ENCODE peak calls at places on chromosomes 13 and 19, in seven cellular contexts. W is GM12891, M is SK-N-SH, S is GM12878, E is K562, C is H1, Z is HepG2. U is an unnamed sample.

GRCh38 chr19:30227071-30227621 is 145.0 kb upstream of the ZNF536 start:
- DNase-seq in W (no peak), M (no peak), S (no peak), E (no peak), C (peak), Z (no peak), U (no peak)

GRCh38 chr13:98570929-98571372 is 6.0 kb downstream of the STK24 start:
- DNase-seq in W (peak), M (no peak), S (peak), E (peak), C (no peak), Z (peak), U (peak)

GRCh38 chr19:29881386-29881785 is 60.7 kb upstream of the URI1 start:
- DNase-seq in W (no peak), M (no peak), S (no peak), E (no peak), C (no peak), Z (no peak), U (no peak)

GRCh38 chr19:45056831-45057230 is 18.0 kb downstream of the CLASRP start:
- DNase-seq in W (no peak), M (no peak), S (no peak), E (no peak), C (no peak), Z (no peak), U (no peak)

GRCh38 chr13:76759877-76760276 is 126.3 kb downstream of the KCTD12 start:
- DNase-seq in W (no peak), M (no peak), S (no peak), E (no peak), C (no peak), Z (no peak), U (no peak)

GRCh38 chr13:94415484-94415883 is 64.0 kb downstream of the DCT start:
- DNase-seq in W (no peak), M (no peak), S (no peak), E (no peak), C (no peak), Z (no peak), U (no peak)

GRCh38 chr13:43116242-43116641 is 92.9 kb downstream of the DNAJC15 start:
- DNase-seq in W (no peak), M (no peak), S (no peak), E (peak), C (no peak), Z (peak), U (no peak)

GRCh38 chr19:19458110-19458816 is 52.8 kb downstream of the GATAD2A start:
- DNase-seq in W (no peak), M (no peak), S (no peak), E (no peak), C (no peak), Z (no peak), U (no peak)

GRCh38 chr19:17311455-17312248 is 2.3 kb downstream of the DDA1 start:
- DNase-seq in W (no peak), M (no peak), S (no peak), E (no peak), C (no peak), Z (peak), U (no peak)

GRCh38 chr19:33395561-33396550 is 22.3 kb downstream of the CEBPG start:
- DNase-seq in W (no peak), M (peak), S (no peak), E (no peak), C (no peak), Z (no peak), U (peak)

GRCh38 chr19:47719047-47719885 is 6.0 kb downstream of the EHD2 start:
- DNase-seq in W (no peak), M (peak), S (no peak), E (no peak), C (no peak), Z (peak), U (no peak)

GRCh38 chr19:11111771-11112144 is 22.5 kb downstream of the LDLR start:
- DNase-seq in W (no peak), M (no peak), S (no peak), E (no peak), C (no peak), Z (no peak), U (no peak)

GRCh38 chr19:46196410-46197124 is 33.0 kb upstream of the IGFL1 start:
- DNase-seq in W (no peak), M (no peak), S (no peak), E (no peak), C (no peak), Z (no peak), U (no peak)

GRCh38 chr13:64877176-64877575 is 2353.0 kb downstream of the PCDH9 start:
- DNase-seq in W (no peak), M (no peak), S (no peak), E (no peak), C (no peak), Z (no peak), U (no peak)

GRCh38 chr19:52599241-52599640 is 29.2 kb downstream of the ZNF701 start:
- DNase-seq in W (no peak), M (no peak), S (no peak), E (no peak), C (no peak), Z (no peak), U (no peak)

GRCh38 chr13:81726037-81726726 is 1385.3 kb upstream of the SPRY2 start:
- DNase-seq in W (no peak), M (no peak), S (no peak), E (no peak), C (no peak), Z (no peak), U (no peak)

GRCh38 chr19:10501971-10502523 is 1.1 kb downstream of the KEAP1 start:
- DNase-seq in W (peak), M (peak), S (no peak), E (peak), C (peak), Z (peak), U (peak)

GRCh38 chr13:110027470-110028240 is 241.3 kb upstream of the IRS2 start:
- DNase-seq in W (no peak), M (no peak), S (no peak), E (no peak), C (no peak), Z (no peak), U (no peak)

GRCh38 chr13:36072127-36072526 is 59.1 kb downstream of the DCLK1 start:
- DNase-seq in W (no peak), M (peak), S (no peak), E (no peak), C (no peak), Z (no peak), U (no peak)

GRCh38 chr13:52849727-52850395 is 1.4 kb upstream of the PCDH8 start:
- DNase-seq in W (no peak), M (no peak), S (no peak), E (no peak), C (peak), Z (no peak), U (no peak)

GRCh38 chr13:44098559-44098958 is 218.9 kb downstream of the LACC1 start:
- DNase-seq in W (no peak), M (no peak), S (no peak), E (no peak), C (no peak), Z (no peak), U (no peak)

GRCh38 chr13:104011505-104012270 is 945.5 kb upstream of the SLC10A2 start:
- DNase-seq in W (no peak), M (no peak), S (no peak), E (no peak), C (no peak), Z (no peak), U (no peak)

GRCh38 chr19:49210108-49210900 is 52.7 kb downstream of the TRPM4 start:
- DNase-seq in W (no peak), M (peak), S (no peak), E (peak), C (peak), Z (no peak), U (no peak)

GRCh38 chr13:108409735-108410134 is 140.2 kb downstream of the TNFSF13B start:
- DNase-seq in W (no peak), M (no peak), S (no peak), E (no peak), C (no peak), Z (no peak), U (no peak)

GRCh38 chr19:30228113-30228725 is 144.0 kb upstream of the ZNF536 start:
- DNase-seq in W (no peak), M (peak), S (no peak), E (no peak), C (peak), Z (no peak), U (no peak)

GRCh38 chr13:27120011-27120410 is 51.6 kb downstream of the USP12 start:
- DNase-seq in W (no peak), M (no peak), S (no peak), E (no peak), C (no peak), Z (no peak), U (no peak)

GRCh38 chr19:2426661-2427322 is 594 bp downstream of the TIMM13 start:
- DNase-seq in W (peak), M (peak), S (no peak), E (peak), C (peak), Z (peak), U (peak)

GRCh38 chr13:102460806-102461205 is 59.0 kb upstream of the FGF14 start:
- DNase-seq in W (no peak), M (no peak), S (no peak), E (no peak), C (no peak), Z (no peak), U (no peak)

GRCh38 chr13:102466836-102467235 is 65.0 kb upstream of the FGF14 start:
- DNase-seq in W (no peak), M (no peak), S (no peak), E (no peak), C (no peak), Z (no peak), U (no peak)

GRCh38 chr13:102461302-102461701 is 59.5 kb upstream of the FGF14 start:
- DNase-seq in W (no peak), M (no peak), S (no peak), E (no peak), C (no peak), Z (no peak), U (no peak)
- TF ChIP-seq TAF1 in W (no peak), M (no peak), S (no peak), E (no peak), C (no peak), Z (no peak), U (no peak)

DNA sequence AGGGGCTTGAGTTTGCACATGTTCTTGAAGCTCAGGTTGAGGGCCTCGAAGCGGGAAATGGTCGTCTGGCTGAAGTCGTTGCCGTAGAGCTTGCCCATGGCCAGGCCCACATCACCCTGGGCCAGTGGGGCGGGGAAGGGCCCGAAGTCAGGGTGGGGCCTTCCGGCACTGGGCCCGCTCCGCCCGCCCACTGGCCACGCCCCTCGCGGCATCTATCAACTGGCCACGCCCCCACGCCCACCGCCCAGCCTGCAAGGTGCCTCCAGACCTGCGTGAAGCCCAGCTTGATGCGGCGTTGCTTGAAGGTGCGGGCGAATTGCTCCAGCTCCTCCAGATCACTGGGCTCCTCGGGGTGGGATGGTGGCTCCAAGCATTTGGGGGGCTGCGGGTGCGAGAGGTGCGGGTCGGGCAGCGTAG is 19.9 kb downstream of the ZNF574 start:
- DNase-seq in W (no peak), M (no peak), S (no peak), E (peak), C (peak), Z (no peak), U (no peak)
- TF ChIP-seq TAF1 in W (no peak), M (no peak), S (no peak), E (no peak), C (no peak), Z (no peak), U (no peak)

GRCh38 chr19:336067-336614 is 8.5 kb downstream of the MIER2 start:
- DNase-seq in W (no peak), M (no peak), S (no peak), E (no peak), C (no peak), Z (no peak), U (no peak)

GRCh38 chr19:342128-342455 is 2.5 kb downstream of the MIER2 start:
- DNase-seq in W (no peak), M (no peak), S (no peak), E (no peak), C (no peak), Z (no peak), U (no peak)

GRCh38 chr19:341386-342127 is 3.0 kb downstream of the MIER2 start:
- DNase-seq in W (no peak), M (no peak), S (no peak), E (no peak), C (no peak), Z (peak), U (no peak)

GRCh38 chr19:340620-341385 is 3.8 kb downstream of the MIER2 start:
- DNase-seq in W (no peak), M (no peak), S (no peak), E (no peak), C (no peak), Z (no peak), U (no peak)

DNA sequence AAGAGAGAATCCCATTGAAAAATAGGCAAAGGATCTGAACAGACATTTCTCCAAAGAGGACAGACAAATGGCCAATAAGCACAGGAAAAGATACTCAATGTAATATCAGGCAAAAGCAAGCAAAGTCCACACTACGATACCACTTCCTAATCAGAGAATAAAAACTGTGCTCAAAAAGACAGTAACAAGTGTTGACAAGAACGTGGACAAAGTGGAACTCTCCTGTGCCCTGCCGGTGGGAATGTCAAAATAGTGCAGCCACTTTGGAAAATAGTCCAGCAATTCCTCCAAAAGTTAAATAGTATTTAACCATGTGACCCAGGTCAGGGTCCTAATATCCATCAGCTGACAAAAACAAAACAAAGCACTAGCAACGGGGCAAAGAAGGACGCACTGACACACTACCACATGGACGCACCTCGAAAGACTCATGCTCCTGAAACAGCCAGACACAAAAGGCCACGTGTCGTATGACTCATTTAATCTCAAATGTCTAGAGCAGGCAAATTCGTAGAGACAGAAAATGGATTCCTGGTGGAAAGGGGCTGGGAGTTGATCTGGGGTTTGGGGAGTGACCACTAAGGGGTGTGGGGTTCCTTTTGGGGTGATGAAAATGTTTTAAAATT is 5.2 kb downstream of the MIER2 start:
- DNase-seq in W (no peak), M (no peak), S (no peak), E (peak), C (no peak), Z (no peak), U (no peak)
- TF ChIP-seq TAF1 in W (no peak), M (no peak), S (no peak), E (no peak), C (no peak), Z (no peak), U (no peak)

GRCh38 chr19:43638214-43638990 is 1.2 kb downstream of the CADM4 start:
- DNase-seq in W (no peak), M (no peak), S (no peak), E (no peak), C (no peak), Z (no peak), U (no peak)

GRCh38 chr19:43641333-43641732 is 1.7 kb upstream of the CADM4 start:
- DNase-seq in W (no peak), M (no peak), S (no peak), E (no peak), C (no peak), Z (no peak), U (no peak)

GRCh38 chr19:43639507-43640423 is at the start of gene CADM4:
- DNase-seq in W (peak), M (peak), S (no peak), E (peak), C (peak), Z (no peak), U (no peak)

GRCh38 chr19:43638991-43639494 is 607 bp downstream of the CADM4 start:
- DNase-seq in W (no peak), M (no peak), S (no peak), E (no peak), C (no peak), Z (no peak), U (no peak)

DNA sequence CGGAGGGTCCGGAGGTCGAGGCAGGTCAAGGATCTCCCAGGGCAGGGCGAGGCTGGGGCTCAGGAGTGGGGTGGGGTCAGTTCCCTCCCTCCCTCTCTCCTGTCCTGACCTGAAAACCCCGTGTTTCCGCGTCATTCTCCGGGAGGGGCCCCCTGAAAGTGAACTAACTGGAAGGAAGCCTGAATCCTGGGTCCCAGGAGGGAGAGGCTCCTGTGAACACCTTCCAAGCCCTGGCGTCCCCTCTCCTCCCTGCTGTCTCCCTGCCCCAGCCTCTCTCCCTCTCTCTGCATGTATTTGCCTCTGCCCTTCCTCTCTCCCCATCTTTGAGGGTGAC is 741 bp upstream of the CADM4 start:
- DNase-seq in W (no peak), M (no peak), S (no peak), E (no peak), C (no peak), Z (no peak), U (no peak)
- TF ChIP-seq TAF1 in W (no peak), M (no peak), S (no peak), E (no peak), C (no peak), Z (no peak), U (no peak)